ENCODE peak calls at places on chromosome 22, in five cellular contexts. L is SK-N-SH, I is H1, D is ovary, N is A549. T is an unnamed sample.

GRCh38 chr22:46587492-46588278 is 32.5 kb upstream of the GRAMD4 start:
- DNase-seq in L (peak; percentile 71), D (peak; percentile 36), N (no peak), I (no peak), T (no peak)

GRCh38 chr22:36463783-36464184 is 17.7 kb downstream of the TXN2 start:
- DNase-seq in N (no peak), L (no peak), I (no peak), D (no peak), T (no peak)

GRCh38 chr22:19178065-19178658 is 374 bp downstream of the SLC25A1 start:
- DNase-seq in N (no peak), L (peak; percentile 85), I (no peak), D (no peak), T (no peak)

GRCh38 chr22:30426395-30427353 is 1.1 kb downstream of the MTFP1 start:
- DNase-seq in I (peak; percentile 84), D (peak; percentile 69), L (peak; percentile 86), N (peak; percentile 89), T (peak; percentile 94)

GRCh38 chr22:44342347-44342956 is 29.7 kb upstream of the SHISAL1 start:
- DNase-seq in D (no peak), I (no peak), L (no peak), N (no peak), T (no peak)

GRCh38 chr22:36194971-36195370 is 6.6 kb downstream of the APOL4 start:
- DNase-seq in L (peak; percentile 57), D (peak; percentile 55), N (peak; percentile 59), I (peak; percentile 36), T (no peak)

GRCh38 chr22:29030618-29031235 is 30.9 kb downstream of the C22orf31 start:
- DNase-seq in N (peak; percentile 82), D (peak; percentile 87), I (no peak), L (peak; percentile 94), T (no peak)

GRCh38 chr22:19429950-19430889 is 1.3 kb downstream of the HIRA start:
- DNase-seq in L (peak; percentile 40), D (no peak), I (no peak), N (peak; percentile 4), T (no peak)

GRCh38 chr22:41739576-41739975 is 40.3 kb downstream of the MEI1 start:
- DNase-seq in D (no peak), L (no peak), I (no peak), N (no peak), T (no peak)

GRCh38 chr22:46115755-46116490 is 34.4 kb upstream of the PPARA start:
- DNase-seq in D (peak; percentile 68), N (peak; percentile 5), L (no peak), I (no peak), T (no peak)

GRCh38 chr22:30483169-30483568 is 11.4 kb upstream of the SEC14L3 start:
- DNase-seq in N (no peak), D (no peak), I (no peak), L (no peak), T (no peak)

GRCh38 chr22:46829140-46829891 is 66.9 kb downstream of the TBC1D22A start:
- DNase-seq in I (no peak), L (peak; percentile 18), D (no peak), N (peak; percentile 72), T (peak; percentile 17)

GRCh38 chr22:47245786-47246185 is 483.3 kb downstream of the TBC1D22A start:
- DNase-seq in N (no peak), D (no peak), I (no peak), L (no peak), T (peak; percentile 82)

GRCh38 chr22:39432361-39432811 is 24.4 kb upstream of the MGAT3 start:
- DNase-seq in L (no peak), I (no peak), N (no peak), D (no peak), T (no peak)

GRCh38 chr22:17112491-17113042 is 8.6 kb downstream of the TMEM121B start:
- DNase-seq in N (no peak), I (no peak), L (no peak), D (no peak), T (no peak)

GRCh38 chr22:44486538-44486937 is 11.5 kb downstream of the RTL6 start:
- DNase-seq in D (no peak), L (no peak), I (no peak), N (peak; percentile 32), T (no peak)

GRCh38 chr22:39778055-39778454 is 115.5 kb downstream of the ENTHD1 start:
- DNase-seq in N (no peak), I (no peak), L (no peak), D (no peak), T (no peak)

GRCh38 chr22:38267086-38267485 is 5.7 kb downstream of the TMEM184B start:
- DNase-seq in I (no peak), N (no peak), D (no peak), L (no peak), T (no peak)

GRCh38 chr22:38270091-38270972 is 2.5 kb downstream of the TMEM184B start:
- DNase-seq in D (no peak), N (no peak), L (no peak), I (no peak), T (no peak)

GRCh38 chr22:38271101-38271500 is 1.7 kb downstream of the TMEM184B start:
- DNase-seq in I (no peak), D (no peak), N (no peak), L (no peak), T (no peak)

GRCh38 chr22:38271927-38272372 is 860 bp downstream of the TMEM184B start:
- DNase-seq in L (no peak), D (no peak), I (peak; percentile 29), N (no peak), T (no peak)

GRCh38 chr22:38269466-38269865 is 3.3 kb downstream of the TMEM184B start:
- DNase-seq in L (no peak), D (no peak), I (no peak), N (no peak), T (no peak)
- H3K4me1 ChIP-seq in L (no peaks in the 10 kb centered on the region), D (peaks cover 15% of the 10 kb centered on the region), I (peaks cover 22% of the 10 kb centered on the region), N (peaks cover 29% of the 10 kb centered on the region), T (peaks cover 87% of the 10 kb centered on the region)

GRCh38 chr22:22816171-22816514 is 71.5 kb upstream of the IGLL5 start:
- DNase-seq in D (no peak), I (no peak), L (no peak), N (no peak), T (peak; percentile 81)
- TF ChIP-seq EP300 in D (no peak), I (no peak), L (no peak), N (no peak), T (no peak)

GRCh38 chr22:31952094-31952401 is 7.7 kb downstream of the YWHAH start:
- DNase-seq in D (no peak), L (peak; percentile 36), I (no peak), N (no peak), T (no peak)

GRCh38 chr22:31951201-31952093 is 7.1 kb downstream of the YWHAH start:
- DNase-seq in I (no peak), L (no peak), N (no peak), D (no peak), T (no peak)

GRCh38 chr22:31952459-31952858 is 8.1 kb downstream of the YWHAH start:
- DNase-seq in I (no peak), D (no peak), N (no peak), L (no peak), T (no peak)

GRCh38 chr22:31954535-31955326 is 10.4 kb downstream of the YWHAH start:
- DNase-seq in L (no peak), I (no peak), D (no peak), N (no peak), T (no peak)

DNA sequence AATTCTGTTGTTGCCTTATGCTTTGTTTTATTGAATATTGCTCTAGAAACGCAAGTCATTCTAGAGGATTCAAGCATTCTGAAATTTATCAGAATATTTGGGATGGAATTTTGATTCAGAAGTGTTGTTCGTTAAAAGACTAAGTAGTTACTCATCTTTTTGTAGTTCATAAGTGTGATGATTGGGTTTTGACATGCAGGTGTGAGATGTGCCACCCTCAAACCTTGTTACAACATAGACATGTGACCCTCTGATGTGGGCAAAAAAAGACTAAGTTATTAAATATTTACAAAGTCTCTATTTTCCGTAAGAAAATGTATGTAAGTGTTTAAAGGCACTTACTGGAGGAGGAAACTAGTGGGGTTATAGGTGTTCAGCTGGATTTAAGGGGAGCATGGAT is 8.9 kb downstream of the YWHAH start:
- DNase-seq in I (no peak), N (no peak), L (no peak), D (no peak), T (no peak)
- H3K27ac ChIP-seq in I (no peak overlapping the region), N (no peak overlapping the region), L (no peak overlapping the region), D (no peak overlapping the region), T (peak overlapping the region; percentile 84)

DNA sequence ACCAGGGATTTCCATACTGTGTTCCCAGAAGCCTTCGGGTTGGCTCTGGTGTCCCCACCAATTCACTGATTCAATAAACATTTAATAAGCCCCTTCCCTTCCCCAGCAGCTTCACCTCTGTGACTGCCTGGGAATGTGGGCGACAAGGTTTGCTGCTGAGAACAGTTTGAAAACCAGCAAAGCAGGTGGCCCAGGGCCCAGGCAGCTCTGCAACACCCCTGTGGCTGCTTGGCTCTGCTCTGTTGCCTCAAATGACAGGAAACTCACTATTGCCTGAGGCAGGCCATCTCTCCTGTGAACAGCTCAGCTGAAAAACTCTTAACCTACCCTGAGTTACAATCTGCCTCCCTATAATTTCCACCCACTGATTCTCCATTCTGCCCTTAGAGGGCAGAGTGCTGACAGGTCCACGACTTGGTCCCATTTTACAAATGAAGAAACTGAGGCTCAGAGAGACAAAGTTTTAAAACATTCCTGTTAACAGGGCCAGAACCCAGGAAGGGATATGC is 10.5 kb downstream of the ADORA2A start:
- DNase-seq in I (no peak), D (no peak), N (no peak), L (peak; percentile 60), T (no peak)
- H3K4me1 ChIP-seq in I (no peaks in the 10 kb centered on the region), D (peaks cover 5% of the 10 kb centered on the region), N (no peaks in the 10 kb centered on the region), L (peaks cover 10% of the 10 kb centered on the region), T (peaks cover 34% of the 10 kb centered on the region)

DNA sequence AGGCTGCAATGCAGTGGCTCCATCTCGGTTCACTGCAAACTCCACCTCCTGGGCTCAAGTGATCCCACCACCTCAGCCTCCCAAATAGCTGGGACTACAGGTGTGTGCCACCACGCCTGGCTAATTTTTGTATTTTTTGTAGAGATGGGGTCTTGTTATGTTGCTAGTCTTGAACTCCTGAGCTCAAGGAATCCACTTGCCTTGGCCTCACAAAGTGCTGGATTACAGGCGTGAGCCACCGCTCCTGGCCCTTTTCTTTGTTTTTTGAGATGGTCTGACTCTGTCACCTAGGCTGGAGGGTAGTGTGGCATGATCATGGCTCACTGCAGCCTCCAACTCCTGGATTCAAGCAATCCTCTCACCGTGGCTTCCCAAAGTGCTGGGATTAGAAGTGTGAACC is 21.0 kb downstream of the ARFGAP3 start:
- DNase-seq in L (no peak), D (no peak), I (no peak), N (no peak), T (no peak)
- TF ChIP-seq EP300 in L (no peak), D (no peak), I (no peak), N (no peak), T (no peak)

DNA sequence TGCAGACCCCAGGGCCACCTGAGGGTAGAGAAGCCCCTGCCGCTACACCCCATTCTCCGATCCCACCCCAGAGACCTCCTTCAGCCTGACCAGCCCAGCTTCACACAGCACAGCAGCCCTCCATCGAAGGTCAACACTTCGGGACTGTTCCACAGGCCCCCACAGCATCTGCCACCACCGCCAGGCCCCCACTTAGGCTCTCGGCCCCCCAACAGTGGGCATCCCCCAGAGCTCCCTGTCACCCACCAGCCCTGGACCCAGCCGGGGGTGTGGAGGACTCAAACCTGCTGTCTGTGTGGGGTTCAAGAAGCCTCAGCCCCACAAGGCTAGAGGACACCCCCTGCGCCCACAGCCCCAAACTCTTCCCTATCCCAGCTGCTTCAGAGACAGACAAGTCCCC is 6.2 kb downstream of the SBF1 start:
- DNase-seq in L (no peak), I (no peak), N (no peak), D (no peak), T (no peak)
- H3K27ac ChIP-seq in L (no peak overlapping the region), I (no peak overlapping the region), N (no peak overlapping the region), D (no peak overlapping the region), T (no peak overlapping the region)

GRCh38 chr22:37805878-37806277 is 1.9 kb upstream of the GCAT start:
- DNase-seq in D (no peak), L (no peak), N (no peak), I (no peak), T (no peak)
- H3K4me1 ChIP-seq in D (peaks cover 9% of the 10 kb centered on the region), L (no peaks in the 10 kb centered on the region), N (peaks cover 20% of the 10 kb centered on the region), I (no peaks in the 10 kb centered on the region), T (peaks cover 69% of the 10 kb centered on the region)